ENCODE peak calls at places on chromosome 3, in seven cellular contexts. One of them, this sample, is unnamed.

GRCh38 chr3:10551821-10552630 is 46.6 kb upstream of the ATP2B2 start:
- DNase-seq in AG04450: no peak
- DNase-seq in CD8-positive, alpha-beta T cell: peak
- DNase-seq in ACHN: peak
- DNase-seq in activated CD4-positive, alpha-beta T cell treated with anti-CD3 and anti-CD28 coated beads, Interleukin-2, amount 10 ng/mL, durations not matched to agents 7 days and 5 days: peak
- DNase-seq in NCI-H1092: no peak
- DNase-seq in stimulated activated CD8-positive, alpha-beta memory T cell treated with anti-CD3 and anti-CD28 coated beads, Interleukin-15, amount 100 ng/mL, for 48 hours: peak
- DNase-seq in this sample: no peak

GRCh38 chr3:40580494-40581091 is 55.8 kb downstream of the ZNF621 start:
- DNase-seq in NCI-H1092: peak
- DNase-seq in stimulated activated CD8-positive, alpha-beta memory T cell treated with anti-CD3 and anti-CD28 coated beads, Interleukin-15, amount 100 ng/mL, for 48 hours: peak
- DNase-seq in AG04450: peak
- DNase-seq in activated CD4-positive, alpha-beta T cell treated with anti-CD3 and anti-CD28 coated beads, Interleukin-2, amount 10 ng/mL, durations not matched to agents 7 days and 5 days: peak
- DNase-seq in ACHN: peak
- DNase-seq in CD8-positive, alpha-beta T cell: peak
- DNase-seq in this sample: peak

GRCh38 chr3:29561651-29562050 is 280.8 kb downstream of the RBMS3 start:
- DNase-seq in CD8-positive, alpha-beta T cell: no peak
- DNase-seq in activated CD4-positive, alpha-beta T cell treated with anti-CD3 and anti-CD28 coated beads, Interleukin-2, amount 10 ng/mL, durations not matched to agents 7 days and 5 days: no peak
- DNase-seq in AG04450: no peak
- DNase-seq in stimulated activated CD8-positive, alpha-beta memory T cell treated with anti-CD3 and anti-CD28 coated beads, Interleukin-15, amount 100 ng/mL, for 48 hours: no peak
- DNase-seq in ACHN: no peak
- DNase-seq in NCI-H1092: no peak
- DNase-seq in this sample: no peak

GRCh38 chr3:196186661-196187573 is 24.3 kb downstream of the ZDHHC19 start:
- DNase-seq in NCI-H1092: peak
- DNase-seq in ACHN: no peak
- DNase-seq in CD8-positive, alpha-beta T cell: no peak
- DNase-seq in stimulated activated CD8-positive, alpha-beta memory T cell treated with anti-CD3 and anti-CD28 coated beads, Interleukin-15, amount 100 ng/mL, for 48 hours: no peak
- DNase-seq in activated CD4-positive, alpha-beta T cell treated with anti-CD3 and anti-CD28 coated beads, Interleukin-2, amount 10 ng/mL, durations not matched to agents 7 days and 5 days: no peak
- DNase-seq in AG04450: no peak
- DNase-seq in this sample: no peak

GRCh38 chr3:13411186-13411860 is 8.8 kb downstream of the NUP210 start:
- DNase-seq in stimulated activated CD8-positive, alpha-beta memory T cell treated with anti-CD3 and anti-CD28 coated beads, Interleukin-15, amount 100 ng/mL, for 48 hours: no peak
- DNase-seq in ACHN: no peak
- DNase-seq in NCI-H1092: no peak
- DNase-seq in CD8-positive, alpha-beta T cell: no peak
- DNase-seq in AG04450: no peak
- DNase-seq in activated CD4-positive, alpha-beta T cell treated with anti-CD3 and anti-CD28 coated beads, Interleukin-2, amount 10 ng/mL, durations not matched to agents 7 days and 5 days: no peak
- DNase-seq in this sample: no peak

GRCh38 chr3:195531683-195532082 is 11.4 kb downstream of the PPP1R2 start:
- DNase-seq in stimulated activated CD8-positive, alpha-beta memory T cell treated with anti-CD3 and anti-CD28 coated beads, Interleukin-15, amount 100 ng/mL, for 48 hours: no peak
- DNase-seq in AG04450: no peak
- DNase-seq in activated CD4-positive, alpha-beta T cell treated with anti-CD3 and anti-CD28 coated beads, Interleukin-2, amount 10 ng/mL, durations not matched to agents 7 days and 5 days: no peak
- DNase-seq in NCI-H1092: no peak
- DNase-seq in CD8-positive, alpha-beta T cell: no peak
- DNase-seq in ACHN: no peak
- DNase-seq in this sample: no peak

GRCh38 chr3:105513886-105514285 is 147.2 kb downstream of the ALCAM start:
- DNase-seq in CD8-positive, alpha-beta T cell: no peak
- DNase-seq in stimulated activated CD8-positive, alpha-beta memory T cell treated with anti-CD3 and anti-CD28 coated beads, Interleukin-15, amount 100 ng/mL, for 48 hours: no peak
- DNase-seq in ACHN: no peak
- DNase-seq in AG04450: no peak
- DNase-seq in NCI-H1092: no peak
- DNase-seq in activated CD4-positive, alpha-beta T cell treated with anti-CD3 and anti-CD28 coated beads, Interleukin-2, amount 10 ng/mL, durations not matched to agents 7 days and 5 days: no peak
- DNase-seq in this sample: no peak

GRCh38 chr3:37943631-37944242 is 46.8 kb upstream of the VILL start:
- DNase-seq in stimulated activated CD8-positive, alpha-beta memory T cell treated with anti-CD3 and anti-CD28 coated beads, Interleukin-15, amount 100 ng/mL, for 48 hours: no peak
- DNase-seq in ACHN: no peak
- DNase-seq in AG04450: no peak
- DNase-seq in activated CD4-positive, alpha-beta T cell treated with anti-CD3 and anti-CD28 coated beads, Interleukin-2, amount 10 ng/mL, durations not matched to agents 7 days and 5 days: no peak
- DNase-seq in CD8-positive, alpha-beta T cell: no peak
- DNase-seq in NCI-H1092: no peak
- DNase-seq in this sample: no peak

GRCh38 chr3:30779686-30780287 is 114.7 kb downstream of the GADL1 start:
- DNase-seq in AG04450: no peak
- DNase-seq in activated CD4-positive, alpha-beta T cell treated with anti-CD3 and anti-CD28 coated beads, Interleukin-2, amount 10 ng/mL, durations not matched to agents 7 days and 5 days: peak
- DNase-seq in CD8-positive, alpha-beta T cell: no peak
- DNase-seq in NCI-H1092: no peak
- DNase-seq in stimulated activated CD8-positive, alpha-beta memory T cell treated with anti-CD3 and anti-CD28 coated beads, Interleukin-15, amount 100 ng/mL, for 48 hours: no peak
- DNase-seq in ACHN: peak
- DNase-seq in this sample: no peak

GRCh38 chr3:137642831-137643230 is 121.3 kb upstream of the SOX14 start:
- DNase-seq in activated CD4-positive, alpha-beta T cell treated with anti-CD3 and anti-CD28 coated beads, Interleukin-2, amount 10 ng/mL, durations not matched to agents 7 days and 5 days: no peak
- DNase-seq in AG04450: no peak
- DNase-seq in NCI-H1092: no peak
- DNase-seq in stimulated activated CD8-positive, alpha-beta memory T cell treated with anti-CD3 and anti-CD28 coated beads, Interleukin-15, amount 100 ng/mL, for 48 hours: no peak
- DNase-seq in ACHN: no peak
- DNase-seq in CD8-positive, alpha-beta T cell: no peak
- DNase-seq in this sample: no peak

GRCh38 chr3:59802045-59802444 is 752.2 kb upstream of the CFAP20DC start:
- DNase-seq in CD8-positive, alpha-beta T cell: no peak
- DNase-seq in activated CD4-positive, alpha-beta T cell treated with anti-CD3 and anti-CD28 coated beads, Interleukin-2, amount 10 ng/mL, durations not matched to agents 7 days and 5 days: no peak
- DNase-seq in stimulated activated CD8-positive, alpha-beta memory T cell treated with anti-CD3 and anti-CD28 coated beads, Interleukin-15, amount 100 ng/mL, for 48 hours: no peak
- DNase-seq in NCI-H1092: no peak
- DNase-seq in ACHN: no peak
- DNase-seq in AG04450: no peak
- DNase-seq in this sample: no peak

GRCh38 chr3:71025516-71025915 is 558.0 kb downstream of the FOXP1 start:
- DNase-seq in NCI-H1092: no peak
- DNase-seq in activated CD4-positive, alpha-beta T cell treated with anti-CD3 and anti-CD28 coated beads, Interleukin-2, amount 10 ng/mL, durations not matched to agents 7 days and 5 days: no peak
- DNase-seq in stimulated activated CD8-positive, alpha-beta memory T cell treated with anti-CD3 and anti-CD28 coated beads, Interleukin-15, amount 100 ng/mL, for 48 hours: no peak
- DNase-seq in CD8-positive, alpha-beta T cell: no peak
- DNase-seq in ACHN: no peak
- DNase-seq in AG04450: no peak
- DNase-seq in this sample: no peak

GRCh38 chr3:12545473-12545791 is at the start of gene MKRN2OS:
- DNase-seq in activated CD4-positive, alpha-beta T cell treated with anti-CD3 and anti-CD28 coated beads, Interleukin-2, amount 10 ng/mL, durations not matched to agents 7 days and 5 days: no peak
- DNase-seq in ACHN: peak
- DNase-seq in stimulated activated CD8-positive, alpha-beta memory T cell treated with anti-CD3 and anti-CD28 coated beads, Interleukin-15, amount 100 ng/mL, for 48 hours: no peak
- DNase-seq in NCI-H1092: no peak
- DNase-seq in CD8-positive, alpha-beta T cell: no peak
- DNase-seq in AG04450: no peak
- DNase-seq in this sample: no peak

GRCh38 chr3:179166561-179167201 is 18.5 kb downstream of the PIK3CA start:
- DNase-seq in ACHN: no peak
- DNase-seq in stimulated activated CD8-positive, alpha-beta memory T cell treated with anti-CD3 and anti-CD28 coated beads, Interleukin-15, amount 100 ng/mL, for 48 hours: no peak
- DNase-seq in NCI-H1092: no peak
- DNase-seq in AG04450: no peak
- DNase-seq in activated CD4-positive, alpha-beta T cell treated with anti-CD3 and anti-CD28 coated beads, Interleukin-2, amount 10 ng/mL, durations not matched to agents 7 days and 5 days: no peak
- DNase-seq in CD8-positive, alpha-beta T cell: no peak
- DNase-seq in this sample: no peak

GRCh38 chr3:159667261-159667660 is 321.4 kb upstream of the IL12A start:
- DNase-seq in ACHN: no peak
- DNase-seq in activated CD4-positive, alpha-beta T cell treated with anti-CD3 and anti-CD28 coated beads, Interleukin-2, amount 10 ng/mL, durations not matched to agents 7 days and 5 days: no peak
- DNase-seq in NCI-H1092: no peak
- DNase-seq in CD8-positive, alpha-beta T cell: no peak
- DNase-seq in AG04450: no peak
- DNase-seq in stimulated activated CD8-positive, alpha-beta memory T cell treated with anti-CD3 and anti-CD28 coated beads, Interleukin-15, amount 100 ng/mL, for 48 hours: no peak
- DNase-seq in this sample: no peak

GRCh38 chr3:133983576-133984560 is 45.9 kb downstream of the SLCO2A1 start:
- DNase-seq in stimulated activated CD8-positive, alpha-beta memory T cell treated with anti-CD3 and anti-CD28 coated beads, Interleukin-15, amount 100 ng/mL, for 48 hours: no peak
- DNase-seq in ACHN: peak
- DNase-seq in AG04450: no peak
- DNase-seq in NCI-H1092: no peak
- DNase-seq in activated CD4-positive, alpha-beta T cell treated with anti-CD3 and anti-CD28 coated beads, Interleukin-2, amount 10 ng/mL, durations not matched to agents 7 days and 5 days: no peak
- DNase-seq in CD8-positive, alpha-beta T cell: no peak
- DNase-seq in this sample: no peak

GRCh38 chr3:100057716-100058575 is 56.4 kb downstream of the FILIP1L start:
- DNase-seq in NCI-H1092: no peak
- DNase-seq in stimulated activated CD8-positive, alpha-beta memory T cell treated with anti-CD3 and anti-CD28 coated beads, Interleukin-15, amount 100 ng/mL, for 48 hours: no peak
- DNase-seq in CD8-positive, alpha-beta T cell: no peak
- DNase-seq in AG04450: no peak
- DNase-seq in activated CD4-positive, alpha-beta T cell treated with anti-CD3 and anti-CD28 coated beads, Interleukin-2, amount 10 ng/mL, durations not matched to agents 7 days and 5 days: no peak
- DNase-seq in ACHN: no peak
- DNase-seq in this sample: no peak

GRCh38 chr3:46469680-46470357 is 5.1 kb upstream of the LTF start:
- DNase-seq in activated CD4-positive, alpha-beta T cell treated with anti-CD3 and anti-CD28 coated beads, Interleukin-2, amount 10 ng/mL, durations not matched to agents 7 days and 5 days: no peak
- DNase-seq in ACHN: no peak
- DNase-seq in AG04450: no peak
- DNase-seq in CD8-positive, alpha-beta T cell: no peak
- DNase-seq in stimulated activated CD8-positive, alpha-beta memory T cell treated with anti-CD3 and anti-CD28 coated beads, Interleukin-15, amount 100 ng/mL, for 48 hours: no peak
- DNase-seq in NCI-H1092: no peak
- DNase-seq in this sample: no peak

GRCh38 chr3:131217296-131217741 is 164.3 kb upstream of the NUDT16 start:
- DNase-seq in AG04450: no peak
- DNase-seq in NCI-H1092: no peak
- DNase-seq in CD8-positive, alpha-beta T cell: no peak
- DNase-seq in stimulated activated CD8-positive, alpha-beta memory T cell treated with anti-CD3 and anti-CD28 coated beads, Interleukin-15, amount 100 ng/mL, for 48 hours: no peak
- DNase-seq in activated CD4-positive, alpha-beta T cell treated with anti-CD3 and anti-CD28 coated beads, Interleukin-2, amount 10 ng/mL, durations not matched to agents 7 days and 5 days: no peak
- DNase-seq in ACHN: peak
- DNase-seq in this sample: no peak

GRCh38 chr3:126472277-126473006 is 3.2 kb downstream of the ZXDC start:
- DNase-seq in ACHN: peak
- DNase-seq in activated CD4-positive, alpha-beta T cell treated with anti-CD3 and anti-CD28 coated beads, Interleukin-2, amount 10 ng/mL, durations not matched to agents 7 days and 5 days: no peak
- DNase-seq in CD8-positive, alpha-beta T cell: no peak
- DNase-seq in NCI-H1092: peak
- DNase-seq in AG04450: no peak
- DNase-seq in stimulated activated CD8-positive, alpha-beta memory T cell treated with anti-CD3 and anti-CD28 coated beads, Interleukin-15, amount 100 ng/mL, for 48 hours: no peak
- DNase-seq in this sample: peak

GRCh38 chr3:40309925-40310635 is 573 bp downstream of the EIF1B start:
- DNase-seq in AG04450: no peak
- DNase-seq in ACHN: peak
- DNase-seq in activated CD4-positive, alpha-beta T cell treated with anti-CD3 and anti-CD28 coated beads, Interleukin-2, amount 10 ng/mL, durations not matched to agents 7 days and 5 days: peak
- DNase-seq in CD8-positive, alpha-beta T cell: peak
- DNase-seq in stimulated activated CD8-positive, alpha-beta memory T cell treated with anti-CD3 and anti-CD28 coated beads, Interleukin-15, amount 100 ng/mL, for 48 hours: no peak
- DNase-seq in NCI-H1092: peak
- DNase-seq in this sample: no peak